ENCODE peak calls at places on chromosome 18, in four cellular contexts. One of them, this sample, is unnamed.

GRCh38 chr18:46809145-46809544 is 52.3 kb upstream of the ST8SIA5 start:
- DNase-seq in H1: no peak
- DNase-seq in H9: no peak
- DNase-seq in neuronal stem cell: no peak
- DNase-seq in this sample: no peak

GRCh38 chr18:56522826-56523225 is 115.6 kb downstream of the TXNL1 start:
- DNase-seq in H1: no peak
- DNase-seq in H9: no peak
- DNase-seq in neuronal stem cell: no peak
- DNase-seq in this sample: no peak

GRCh38 chr18:59469463-59470180 is 110.6 kb upstream of the LMAN1 start:
- DNase-seq in H1: no peak
- DNase-seq in H9: no peak
- DNase-seq in neuronal stem cell: no peak
- DNase-seq in this sample: no peak

GRCh38 chr18:27942706-27943105 is 234.2 kb downstream of the CDH2 start:
- DNase-seq in H1: no peak
- DNase-seq in H9: no peak
- DNase-seq in neuronal stem cell: no peak
- DNase-seq in this sample: peak

GRCh38 chr18:32767400-32767799 is 5.4 kb downstream of the KLHL14 start:
- DNase-seq in H1: no peak
- DNase-seq in H9: no peak
- DNase-seq in neuronal stem cell: no peak
- DNase-seq in this sample: peak

GRCh38 chr18:7414459-7414858 is 152.7 kb upstream of the PTPRM start:
- DNase-seq in H1: no peak
- DNase-seq in H9: no peak
- DNase-seq in neuronal stem cell: no peak
- DNase-seq in this sample: peak

GRCh38 chr18:52570975-52571374 is 231.0 kb downstream of the DCC start:
- DNase-seq in H1: no peak
- DNase-seq in H9: no peak
- DNase-seq in neuronal stem cell: no peak
- DNase-seq in this sample: no peak

GRCh38 chr18:46097853-46098615 is at the start of gene ATP5F1A:
- DNase-seq in H1: no peak
- DNase-seq in H9: peak
- DNase-seq in neuronal stem cell: peak
- DNase-seq in this sample: peak

GRCh38 chr18:55419939-55420664 is 167.9 kb downstream of the TCF4 start:
- DNase-seq in H1: no peak
- DNase-seq in H9: no peak
- DNase-seq in neuronal stem cell: no peak
- DNase-seq in this sample: peak

GRCh38 chr18:46110406-46110805 is 6.2 kb downstream of the HAUS1 start:
- DNase-seq in H1: no peak
- DNase-seq in H9: no peak
- DNase-seq in neuronal stem cell: no peak
- DNase-seq in this sample: no peak

GRCh38 chr18:46591821-46592391 is 65.1 kb downstream of the LOXHD1 start:
- DNase-seq in H1: no peak
- DNase-seq in H9: no peak
- DNase-seq in neuronal stem cell: no peak
- DNase-seq in this sample: no peak

GRCh38 chr18:59426855-59427254 is 67.8 kb upstream of the LMAN1 start:
- DNase-seq in H1: no peak
- DNase-seq in H9: no peak
- DNase-seq in neuronal stem cell: no peak
- DNase-seq in this sample: no peak

GRCh38 chr18:23403310-23403709 is 49.8 kb upstream of the RIOK3 start:
- DNase-seq in H1: no peak
- DNase-seq in H9: no peak
- DNase-seq in neuronal stem cell: no peak
- DNase-seq in this sample: no peak

GRCh38 chr18:27175914-27176313 is 9.2 kb downstream of the CHST9 start:
- DNase-seq in H1: no peak
- DNase-seq in H9: no peak
- DNase-seq in neuronal stem cell: no peak
- DNase-seq in this sample: no peak

GRCh38 chr18:24055878-24056277 is 41.3 kb downstream of the TTC39C start:
- DNase-seq in H1: no peak
- DNase-seq in H9: no peak
- DNase-seq in neuronal stem cell: no peak
- DNase-seq in this sample: no peak

DNA sequence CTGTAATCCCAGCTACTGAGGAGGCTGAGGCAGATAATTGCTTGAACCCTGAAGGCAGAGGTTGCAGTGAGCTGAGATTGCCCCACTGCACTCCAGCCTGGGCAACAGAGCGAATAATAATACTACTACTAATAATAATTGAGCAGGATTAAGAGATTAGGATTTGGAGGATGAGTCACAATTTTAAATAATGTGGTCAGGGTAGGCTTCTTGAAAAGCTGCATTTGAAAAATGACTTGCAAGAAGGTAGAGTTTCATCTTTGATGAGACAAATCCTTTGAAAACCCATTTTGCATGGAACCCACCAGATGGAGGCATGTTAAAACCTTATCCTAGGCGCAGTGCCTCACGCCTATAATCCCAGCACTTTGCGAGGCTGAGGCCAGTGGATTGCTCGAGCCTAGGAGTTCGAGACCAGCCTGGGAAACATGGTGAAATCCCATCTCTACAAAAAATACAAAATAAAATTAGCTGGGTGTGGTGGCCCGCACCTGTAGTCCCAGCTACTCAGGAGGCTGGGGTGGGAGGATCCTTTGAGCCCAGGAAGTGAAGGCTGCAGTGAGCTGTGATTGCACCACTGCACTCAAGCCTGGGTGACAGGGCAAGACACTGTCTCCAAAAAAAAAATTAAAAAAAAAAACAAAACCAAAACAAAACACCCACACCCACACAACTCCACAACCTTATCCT is 3.2 kb upstream of the ATP8B1 start:
- DNase-seq in H1: no peak
- DNase-seq in H9: no peak
- DNase-seq in neuronal stem cell: no peak
- DNase-seq in this sample: no peak
- H2AK5ac ChIP-seq in H1: no peak
- H2AK5ac ChIP-seq in H9: no peak
- H2AK5ac ChIP-seq in neuronal stem cell: no peak
- H2AK5ac ChIP-seq in this sample: no peak

GRCh38 chr18:36693931-36694661 is 134.7 kb downstream of the TPGS2 start:
- DNase-seq in H1: no peak
- DNase-seq in H9: no peak
- DNase-seq in neuronal stem cell: no peak
- DNase-seq in this sample: no peak

GRCh38 chr18:36692909-36693308 is 135.9 kb downstream of the TPGS2 start:
- DNase-seq in H1: no peak
- DNase-seq in H9: no peak
- DNase-seq in neuronal stem cell: no peak
- DNase-seq in this sample: no peak

GRCh38 chr18:36685580-36685979 is 143.2 kb downstream of the TPGS2 start:
- DNase-seq in H1: no peak
- DNase-seq in H9: no peak
- DNase-seq in neuronal stem cell: no peak
- DNase-seq in this sample: no peak

GRCh38 chr18:36692331-36692730 is 136.5 kb downstream of the TPGS2 start:
- DNase-seq in H1: no peak
- DNase-seq in H9: no peak
- DNase-seq in neuronal stem cell: no peak
- DNase-seq in this sample: no peak

DNA sequence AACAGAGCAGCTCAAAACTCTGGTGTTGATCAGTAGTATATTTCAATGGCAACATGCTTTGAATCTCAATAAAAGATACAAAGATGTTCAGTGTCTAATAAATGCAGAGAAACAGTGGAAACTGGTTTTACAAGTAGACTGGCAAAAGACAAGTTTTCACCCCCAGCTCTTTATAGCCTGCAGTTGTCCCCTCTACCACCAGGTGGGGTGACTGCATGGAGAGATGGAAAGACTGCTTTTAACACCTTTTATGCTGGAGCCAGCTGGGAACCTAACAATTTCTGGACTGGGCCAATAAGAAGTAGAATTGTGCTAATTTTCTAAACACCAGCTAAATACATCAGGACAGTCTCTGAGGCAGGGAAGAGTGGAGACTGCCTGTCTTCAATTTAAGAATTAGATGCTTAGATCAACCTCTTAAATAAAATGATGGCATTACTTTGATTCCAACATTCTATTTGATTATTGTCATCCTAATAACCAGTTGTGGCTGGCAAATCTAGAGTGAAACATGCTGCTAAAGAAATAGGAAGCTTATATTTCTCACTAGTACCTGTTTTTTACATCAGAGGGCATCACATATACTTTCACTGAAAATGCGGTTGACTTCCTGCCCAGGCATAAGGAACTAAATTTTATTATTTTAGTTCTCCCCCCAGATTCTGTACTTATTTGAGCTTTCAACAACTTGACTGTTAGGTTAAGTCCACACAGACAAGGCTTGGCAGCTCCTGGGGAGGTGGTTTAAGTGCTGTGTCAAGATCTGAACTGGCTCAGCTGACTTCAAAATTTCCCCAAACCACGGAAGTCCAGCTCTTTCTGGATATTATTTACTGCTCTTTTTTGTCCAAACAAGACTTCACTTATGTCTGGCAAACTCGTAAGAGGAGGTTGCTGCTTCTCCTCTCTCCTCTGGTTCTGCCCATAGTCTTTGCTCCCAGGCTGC is 140.5 kb downstream of the TPGS2 start:
- DNase-seq in H1: no peak
- DNase-seq in H9: peak
- DNase-seq in neuronal stem cell: peak
- DNase-seq in this sample: peak
- H3K18ac ChIP-seq in H1: no peak
- H3K18ac ChIP-seq in H9: no peak
- H3K18ac ChIP-seq in neuronal stem cell: no peak
- H3K18ac ChIP-seq in this sample: no peak

GRCh38 chr18:12278765-12279682 is 24.9 kb downstream of the CIDEA start:
- DNase-seq in H1: peak
- DNase-seq in H9: peak
- DNase-seq in neuronal stem cell: peak
- DNase-seq in this sample: peak
- H2AK5ac ChIP-seq in H1: peak
- H2AK5ac ChIP-seq in H9: no peak
- H2AK5ac ChIP-seq in neuronal stem cell: peak
- H2AK5ac ChIP-seq in this sample: peak

GRCh38 chr18:12990977-12991838 is at the start of gene CEP192:
- DNase-seq in H1: peak
- DNase-seq in H9: peak
- DNase-seq in neuronal stem cell: peak
- DNase-seq in this sample: peak
- H3K18ac ChIP-seq in H1: peak
- H3K18ac ChIP-seq in H9: peak
- H3K18ac ChIP-seq in neuronal stem cell: peak
- H3K18ac ChIP-seq in this sample: peak

GRCh38 chr18:71374294-71374693 is 1085.4 kb downstream of the SOCS6 start:
- DNase-seq in H1: no peak
- DNase-seq in H9: peak
- DNase-seq in neuronal stem cell: no peak
- DNase-seq in this sample: no peak
- H2AK5ac ChIP-seq in H1: no peak
- H2AK5ac ChIP-seq in H9: no peak
- H2AK5ac ChIP-seq in neuronal stem cell: no peak
- H2AK5ac ChIP-seq in this sample: no peak

DNA sequence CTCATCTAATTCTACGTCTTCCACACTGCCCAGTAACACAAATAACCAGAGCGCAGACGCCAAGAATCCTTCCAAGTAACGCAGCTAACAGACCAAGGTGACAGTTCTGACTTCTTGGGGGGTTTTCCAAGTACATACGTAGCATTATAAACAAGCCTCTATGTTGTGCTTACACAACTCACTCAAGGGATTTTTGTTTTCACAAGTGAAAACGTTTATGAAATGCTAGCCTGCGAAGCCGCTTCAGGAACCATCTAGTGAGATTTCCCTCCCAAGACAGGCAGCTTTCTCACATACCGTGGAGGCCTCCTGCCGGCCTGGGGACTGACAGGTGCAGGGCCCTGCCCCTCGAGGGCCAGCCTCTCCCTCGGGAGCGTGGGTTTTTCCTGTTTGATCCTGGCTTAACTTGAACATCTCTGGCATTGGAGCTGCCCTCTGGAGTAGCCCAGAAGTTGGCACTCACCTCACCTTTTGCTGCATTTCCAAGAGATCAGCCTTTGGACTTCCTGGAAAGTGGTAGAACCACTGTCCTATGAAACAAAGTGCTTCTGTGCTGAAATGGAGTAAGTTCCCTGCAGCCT is 151.1 kb downstream of the MBP start:
- DNase-seq in H1: no peak
- DNase-seq in H9: peak
- DNase-seq in neuronal stem cell: no peak
- DNase-seq in this sample: no peak
- H3K18ac ChIP-seq in H1: no peak
- H3K18ac ChIP-seq in H9: no peak
- H3K18ac ChIP-seq in neuronal stem cell: no peak
- H3K18ac ChIP-seq in this sample: no peak

DNA sequence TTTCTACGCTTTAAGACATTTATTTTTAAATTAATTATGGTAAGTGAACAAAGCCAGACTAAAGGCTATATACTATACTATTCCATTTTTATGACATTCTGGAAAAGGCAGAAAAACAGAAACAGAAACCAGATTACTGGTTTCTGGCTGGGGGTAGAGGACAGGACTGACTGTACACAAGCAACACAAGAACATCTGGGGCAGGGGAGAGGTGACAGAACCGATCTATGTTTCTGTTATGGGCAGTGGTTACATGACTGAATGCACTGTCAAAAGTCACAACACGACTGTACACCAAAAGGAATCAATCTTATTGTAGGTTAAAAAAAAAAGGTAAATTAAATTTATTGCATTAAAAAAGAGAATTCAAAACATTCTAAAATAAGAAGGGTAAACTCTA is 64.7 kb downstream of the PTPN2 start:
- DNase-seq in H1: no peak
- DNase-seq in H9: no peak
- DNase-seq in neuronal stem cell: no peak
- DNase-seq in this sample: no peak
- H2AK5ac ChIP-seq in H1: no peak
- H2AK5ac ChIP-seq in H9: no peak
- H2AK5ac ChIP-seq in neuronal stem cell: no peak
- H2AK5ac ChIP-seq in this sample: no peak

GRCh38 chr18:3251963-3252277 is 4.3 kb downstream of the MYL12A start:
- DNase-seq in H1: no peak
- DNase-seq in H9: no peak
- DNase-seq in neuronal stem cell: no peak
- DNase-seq in this sample: peak
- H3K18ac ChIP-seq in H1: no peak
- H3K18ac ChIP-seq in H9: no peak
- H3K18ac ChIP-seq in neuronal stem cell: no peak
- H3K18ac ChIP-seq in this sample: no peak

This sample was measured in mesenchymal stem cell.